ENCODE peak calls at places on chromosomes 2 and 18, in seven cellular contexts. B is AG04450; Y is heart left ventricle; O is AG09319; M is CD4-positive, alpha-beta T cell; Q is choroid plexus epithelial cell; D is fibroblast of the aortic adventitia. T is an unnamed sample.
A peak's percentile ranks its signal among the peaks of the same experiment; 100 is the strongest.

GRCh38 chr2:231037202-231037730 is at the start of gene C2orf72:
- DNase-seq in Q (no peak), M (no peak), D (no peak), B (no peak), Y (no peak), O (no peak), T (peak; percentile 71)

GRCh38 chr2:240166761-240167587 is 26.5 kb upstream of the OTOS start:
- DNase-seq in D (no peak), O (no peak), M (no peak), Y (no peak), Q (no peak), B (no peak), T (no peak)

GRCh38 chr2:241796209-241796608 is 12.8 kb upstream of the NEU4 start:
- DNase-seq in B (no peak), O (no peak), Y (no peak), M (no peak), Q (no peak), D (no peak), T (no peak)

GRCh38 chr2:13996527-13996926 is 636.0 kb upstream of the LRATD1 start:
- DNase-seq in B (no peak), Q (no peak), D (no peak), Y (no peak), M (no peak), O (no peak), T (no peak)

GRCh38 chr2:128306081-128306930 is 12.4 kb downstream of the HS6ST1 start:
- DNase-seq in D (peak; percentile 96), M (no peak), O (peak; percentile 95), Y (no peak), Q (peak; percentile 98), B (peak; percentile 99), T (no peak)

GRCh38 chr18:45962461-45962860 is 4.7 kb downstream of the EPG5 start:
- DNase-seq in Y (no peak), D (peak; percentile 36), Q (peak; percentile 91), M (no peak), B (no peak), O (no peak), T (no peak)

GRCh38 chr18:69257861-69258458 is 142.7 kb upstream of the DOK6 start:
- DNase-seq in Y (no peak), M (no peak), D (peak; percentile 85), B (peak; percentile 16), O (peak; percentile 72), Q (peak; percentile 82), T (no peak)

GRCh38 chr2:195934484-195934883 is 134.2 kb downstream of the DNAH7 start:
- DNase-seq in D (no peak), Q (no peak), Y (no peak), B (no peak), O (no peak), M (no peak), T (no peak)

GRCh38 chr2:164811826-164812225 is 29.8 kb downstream of the COBLL1 start:
- DNase-seq in Y (no peak), O (no peak), M (no peak), B (no peak), D (no peak), Q (no peak), T (no peak)

GRCh38 chr2:128268611-128269357 is 49.9 kb downstream of the HS6ST1 start:
- DNase-seq in O (no peak), D (no peak), Q (no peak), M (peak; percentile 17), B (no peak), Y (no peak), T (no peak)

GRCh38 chr2:120825370-120826259 is 89.9 kb downstream of the GLI2 start:
- DNase-seq in O (peak; percentile 42), Y (peak; percentile 43), B (peak; percentile 78), M (no peak), D (peak; percentile 73), Q (peak; percentile 87), T (no peak)

GRCh38 chr2:18856766-18857165 is 267.4 kb upstream of the NT5C1B start:
- DNase-seq in D (no peak), Q (no peak), O (peak; percentile 22), B (no peak), Y (no peak), M (no peak), T (no peak)

GRCh38 chr18:42274488-42275137 is 319.6 kb downstream of the PIK3C3 start:
- DNase-seq in M (no peak), O (no peak), Y (no peak), D (peak; percentile 45), B (no peak), Q (peak; percentile 31), T (no peak)

GRCh38 chr2:29450823-29451222 is 335.6 kb downstream of the CLIP4 start:
- DNase-seq in O (no peak), Q (no peak), D (no peak), M (no peak), B (no peak), Y (no peak), T (no peak)

GRCh38 chr2:203783496-203784203 is 77.2 kb downstream of the CD28 start:
- DNase-seq in O (no peak), D (peak; percentile 74), Q (peak; percentile 79), Y (no peak), M (no peak), B (peak; percentile 61), T (no peak)

GRCh38 chr18:48371854-48372598 is 37.2 kb downstream of the ZBTB7C start:
- DNase-seq in O (no peak), M (no peak), D (no peak), Y (no peak), Q (no peak), B (no peak), T (no peak)

GRCh38 chr2:183000846-183001245 is 37.4 kb downstream of the NCKAP1 start:
- DNase-seq in Y (no peak), O (no peak), Q (no peak), M (no peak), B (no peak), D (no peak), T (no peak)

GRCh38 chr2:165003443-165004130 is 48.3 kb upstream of the SLC38A11 start:
- DNase-seq in B (no peak), Y (no peak), Q (no peak), M (no peak), D (no peak), O (no peak), T (no peak)

GRCh38 chr18:58788470-58788869 is 76.2 kb upstream of the ZNF532 start:
- DNase-seq in O (no peak), Y (no peak), M (no peak), Q (no peak), B (no peak), D (no peak), T (no peak)

GRCh38 chr2:8298783-8299182 is 383.1 kb upstream of the ID2 start:
- DNase-seq in M (no peak), Y (peak; percentile 19), O (no peak), Q (no peak), B (no peak), D (peak; percentile 59), T (peak; percentile 26)

GRCh38 chr2:182240862-182241371 is 185.9 kb downstream of the PDE1A start:
- DNase-seq in Q (peak; percentile 68), D (peak; percentile 41), M (no peak), O (no peak), Y (no peak), B (no peak), T (peak; percentile 66)

GRCh38 chr2:31606511-31606910 is 25.8 kb upstream of the SRD5A2 start:
- DNase-seq in B (no peak), Y (no peak), M (no peak), D (no peak), Q (no peak), O (no peak), T (no peak)

GRCh38 chr2:186544255-186544675 is 45.6 kb upstream of the ITGAV start:
- DNase-seq in O (no peak), Y (no peak), Q (peak; percentile 92), D (peak; percentile 96), M (no peak), B (peak; percentile 68), T (no peak)

GRCh38 chr2:140597836-140598235 is 1533.0 kb downstream of the LRP1B start:
- DNase-seq in Q (no peak), Y (no peak), M (no peak), D (no peak), O (no peak), B (no peak), T (no peak)
- TF ChIP-seq CTCF in Q (no peak), Y (no peak), M (no peak), D (no peak), O (no peak), B (no peak), T (no peak)

DNA sequence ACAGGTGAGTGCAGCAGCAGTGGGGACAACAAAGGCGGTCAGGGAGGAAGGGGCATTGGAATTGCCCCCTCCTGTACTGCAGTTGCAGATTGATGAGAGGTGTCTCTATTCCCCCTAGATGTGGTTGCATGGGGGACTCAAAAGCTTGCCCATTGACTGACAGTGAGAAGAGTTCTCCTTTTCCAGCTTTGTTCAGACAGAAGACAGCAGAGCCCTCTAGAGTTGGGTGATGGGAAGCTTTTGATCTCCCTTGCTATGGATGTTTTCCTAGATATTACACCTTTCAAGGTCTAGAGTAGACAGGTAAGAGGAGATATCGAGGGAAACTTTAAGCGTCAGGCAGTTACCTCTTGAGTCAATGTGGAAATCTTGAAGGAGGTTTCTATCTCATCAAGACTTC is 2.9 kb downstream of the PROKR1 start:
- DNase-seq in B (no peak), Y (no peak), M (no peak), Q (peak; percentile 29), D (no peak), O (no peak), T (no peak)
- TF ChIP-seq CTCF in B (no peak), Y (no peak), M (no peak), Q (peak; percentile 48), D (no peak), O (no peak), T (no peak)

DNA sequence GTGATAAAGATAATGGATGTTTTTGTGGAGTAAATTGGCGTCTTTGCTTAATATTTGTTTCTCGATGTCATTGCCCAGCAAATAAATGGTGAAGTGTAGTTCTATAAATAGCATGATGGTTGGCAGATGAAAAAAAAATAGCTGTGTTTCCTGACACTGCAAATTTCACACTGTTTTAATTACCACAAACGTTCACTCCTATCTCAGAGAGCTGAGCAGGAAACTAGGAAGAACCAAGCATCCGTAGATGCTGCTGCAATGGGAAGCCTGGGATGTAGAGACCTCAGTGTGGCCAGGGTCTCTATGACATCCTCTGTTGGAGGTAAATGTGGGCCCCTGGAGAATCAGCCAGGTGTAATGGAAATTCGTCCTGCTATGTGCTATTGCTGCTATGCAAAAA is 183.1 kb downstream of the CYRIA start:
- DNase-seq in D (no peak), O (no peak), M (no peak), Y (no peak), B (no peak), Q (no peak), T (no peak)
- TF ChIP-seq CTCF in D (no peak), O (no peak), M (no peak), Y (no peak), B (no peak), Q (no peak), T (no peak)

GRCh38 chr2:88188741-88189140 is 18.6 kb downstream of the THNSL2 start:
- DNase-seq in B (no peak), M (no peak), Y (no peak), O (peak; percentile 12), D (peak; percentile 55), Q (peak; percentile 5), T (no peak)

GRCh38 chr2:88184762-88185161 is 14.6 kb downstream of the THNSL2 start:
- DNase-seq in Q (no peak), D (no peak), M (no peak), Y (no peak), O (no peak), B (no peak), T (no peak)

GRCh38 chr2:88187927-88188326 is 17.8 kb downstream of the THNSL2 start:
- DNase-seq in Q (no peak), B (no peak), M (no peak), D (no peak), Y (no peak), O (no peak), T (no peak)

GRCh38 chr2:88185480-88185879 is 15.3 kb downstream of the THNSL2 start:
- DNase-seq in B (no peak), Y (no peak), O (no peak), M (no peak), Q (no peak), D (no peak), T (no peak)

GRCh38 chr2:88187038-88187676 is 17.0 kb downstream of the THNSL2 start:
- DNase-seq in Q (peak; percentile 60), M (no peak), Y (peak; percentile 25), O (no peak), D (peak; percentile 19), B (no peak), T (peak; percentile 49)
- TF ChIP-seq CTCF in Q (peak; percentile 79), M (no peak), Y (peak; percentile 56), O (peak; percentile 56), D (peak; percentile 51), B (peak; percentile 61), T (peak; percentile 48)